ENCODE peak calls at places on chromosome X, in four cellular contexts. S is H9; L is ureter; C is activated CD4-positive, alpha-beta T cell treated with anti-CD3 and anti-CD28 coated beads, Interleukin-2, amount 50 U/mL, for 24 hours. A is an unnamed sample.
A peak's percentile ranks its signal among the peaks of the same experiment; 100 is the strongest.

GRCh38 chrX:152637649-152638442 is at the start of gene GABRQ:
- DNase-seq in C (no peak), L (peak; percentile 43), S (peak; percentile 94), A (no peak)

GRCh38 chrX:147699061-147699460 is 212.7 kb upstream of the FMR1 start:
- DNase-seq in L (no peak), C (no peak), S (peak; percentile 63), A (no peak)

GRCh38 chrX:104679175-104679574 is 113.2 kb downstream of the IL1RAPL2 start:
- DNase-seq in C (no peak), L (no peak), S (no peak), A (no peak)

GRCh38 chrX:39532761-39533160 is 565.0 kb downstream of the BCOR start:
- DNase-seq in S (no peak), L (no peak), C (no peak), A (no peak)

GRCh38 chrX:97057349-97057909 is 173.7 kb downstream of the RPA4 start:
- DNase-seq in S (no peak), C (no peak), L (no peak), A (no peak)

GRCh38 chrX:124033821-124034220 is 72.3 kb downstream of the STAG2 start:
- DNase-seq in S (no peak), L (no peak), C (no peak), A (no peak)

GRCh38 chrX:2371026-2371778 is 129.6 kb downstream of the DHRSX start:
- DNase-seq in S (peak; percentile 70), L (no peak), C (no peak), A (no peak)

GRCh38 chrX:42422961-42423360 is 355.0 kb downstream of the PPP1R2C start:
- DNase-seq in C (no peak), L (no peak), S (no peak), A (no peak)

GRCh38 chrX:14697453-14697852 is 168.1 kb downstream of the GLRA2 start:
- DNase-seq in S (peak; percentile 47), C (peak; percentile 1), L (no peak), A (no peak)

GRCh38 chrX:107025538-107025937 is 25.5 kb upstream of the MORC4 start:
- DNase-seq in L (no peak), S (no peak), C (no peak), A (no peak)

A was measured in type B pancreatic cell.